ENCODE peak calls at places on chromosomes 5 and 9, in nine cellular contexts. G is ovary; V is COR-L47; J is GM04503; B is CD8-positive, alpha-beta memory T cell; X is tibial nerve; E is HCT116; L is left colon; K is posterior cingulate gyrus. N is an unnamed sample.

GRCh38 chr9:120778758-120779157 is 14.5 kb downstream of the FBXW2 start:
- DNase-seq in G (no peak), V (no peak), J (no peak), B (no peak), X (no peak), E (no peak), L (no peak), K (no peak), N (no peak)

GRCh38 chr5:154298060-154298459 is 107.5 kb downstream of the GALNT10 start:
- DNase-seq in G (no peak), V (no peak), J (no peak), B (no peak), X (no peak), E (no peak), L (no peak), K (no peak), N (no peak)

GRCh38 chr5:14628346-14628745 is 36.2 kb upstream of the OTULIN start:
- DNase-seq in G (peak; percentile 36), V (no peak), J (peak; percentile 5), B (peak; percentile 35), X (no peak), E (no peak), L (no peak), K (no peak), N (no peak)

GRCh38 chr9:130104413-130105193 is 50.9 kb downstream of the GPR107 start:
- DNase-seq in G (no peak), V (no peak), J (no peak), B (no peak), X (no peak), E (no peak), L (no peak), K (no peak), N (no peak)

GRCh38 chr5:157578079-157578780 is 2.7 kb upstream of the ADAM19 start:
- DNase-seq in G (no peak), V (no peak), J (no peak), B (no peak), X (no peak), E (no peak), L (no peak), K (no peak), N (no peak)

GRCh38 chr9:127803507-127804352 is 1.0 kb downstream of the FPGS start:
- DNase-seq in G (no peak), V (no peak), J (peak; percentile 24), B (no peak), X (no peak), E (no peak), L (peak; percentile 66), K (no peak), N (no peak)

GRCh38 chr9:103941104-103941503 is 153.0 kb upstream of the SMC2 start:
- DNase-seq in G (no peak), V (no peak), J (no peak), B (no peak), X (no peak), E (no peak), L (no peak), K (no peak), N (no peak)

GRCh38 chr5:175854231-175855040 is 16.9 kb upstream of the CPLX2 start:
- DNase-seq in G (no peak), V (peak; percentile 89), J (no peak), B (no peak), X (no peak), E (no peak), L (no peak), K (no peak), N (no peak)

GRCh38 chr9:91034521-91034920 is 232.9 kb downstream of the SYK start:
- DNase-seq in G (no peak), V (no peak), J (no peak), B (no peak), X (no peak), E (no peak), L (no peak), K (no peak), N (no peak)

GRCh38 chr5:178115136-178115834 is 2.0 kb downstream of the N4BP3 start:
- DNase-seq in G (no peak), V (no peak), J (no peak), B (peak; percentile 41), X (no peak), E (no peak), L (no peak), K (no peak), N (no peak)

GRCh38 chr5:158084292-158084691 is 225.3 kb upstream of the CLINT1 start:
- DNase-seq in G (no peak), V (no peak), J (no peak), B (no peak), X (no peak), E (no peak), L (no peak), K (no peak), N (no peak)

GRCh38 chr9:74379718-74380117 is 117.4 kb upstream of the RORB start:
- DNase-seq in G (no peak), V (peak; percentile 57), J (no peak), B (no peak), X (no peak), E (peak; percentile 2), L (no peak), K (peak; percentile 23), N (no peak)

GRCh38 chr5:158676642-158677489 is 422.9 kb downstream of the EBF1 start:
- DNase-seq in G (no peak), V (no peak), J (no peak), B (no peak), X (no peak), E (no peak), L (no peak), K (no peak), N (no peak)

GRCh38 chr5:6905423-6905822 is 192.2 kb downstream of the TENT4A start:
- DNase-seq in G (no peak), V (no peak), J (no peak), B (no peak), X (peak; percentile 17), E (no peak), L (no peak), K (no peak), N (no peak)

GRCh38 chr9:130912932-130913598 is 16.5 kb upstream of the QRFP start:
- DNase-seq in G (no peak), V (no peak), J (no peak), B (no peak), X (peak; percentile 31), E (no peak), L (no peak), K (peak; percentile 60), N (no peak)

GRCh38 chr5:177443144-177443983 is 3.2 kb upstream of the PRR7 start:
- DNase-seq in G (no peak), V (no peak), J (no peak), B (no peak), X (no peak), E (no peak), L (no peak), K (no peak), N (peak; percentile 66)

GRCh38 chr9:114276908-114277821 is 45.7 kb upstream of the ORM1 start:
- DNase-seq in G (peak; percentile 30), V (no peak), J (peak; percentile 97), B (no peak), X (peak; percentile 8), E (no peak), L (peak; percentile 14), K (no peak), N (peak; percentile 69)

GRCh38 chr5:66307647-66308257 is 163.7 kb downstream of the SREK1 start:
- DNase-seq in G (no peak), V (peak; percentile 75), J (peak; percentile 27), B (no peak), X (no peak), E (peak; percentile 56), L (no peak), K (no peak), N (no peak)

GRCh38 chr5:109866051-109866450 is 176.3 kb downstream of the MAN2A1 start:
- DNase-seq in G (no peak), V (no peak), J (peak; percentile 25), B (no peak), X (no peak), E (no peak), L (no peak), K (no peak), N (no peak)

GRCh38 chr9:131731237-131731995 is 8.5 kb downstream of the RAPGEF1 start:
- DNase-seq in G (no peak), V (no peak), J (no peak), B (peak; percentile 20), X (no peak), E (no peak), L (no peak), K (no peak), N (no peak)

GRCh38 chr9:135482015-135482754 is 2.6 kb downstream of the PPP1R26 start:
- DNase-seq in G (no peak), V (no peak), J (no peak), B (no peak), X (no peak), E (no peak), L (no peak), K (no peak), N (no peak)

GRCh38 chr9:135070198-135070951 is 17.1 kb upstream of the OLFM1 start:
- DNase-seq in G (no peak), V (peak; percentile 6), J (no peak), B (no peak), X (peak; percentile 8), E (no peak), L (peak; percentile 18), K (no peak), N (peak; percentile 45)

GRCh38 chr5:159156839-159157238 is 52.5 kb downstream of the RNF145 start:
- DNase-seq in G (no peak), V (peak; percentile 59), J (no peak), B (no peak), X (no peak), E (peak; percentile 57), L (no peak), K (no peak), N (no peak)

GRCh38 chr5:122156724-122157325 is 27.5 kb downstream of the ZNF474 start:
- DNase-seq in G (no peak), V (peak; percentile 16), J (no peak), B (no peak), X (no peak), E (peak; percentile 18), L (no peak), K (no peak), N (no peak)

GRCh38 chr9:125816321-125816720 is 69.1 kb downstream of the PBX3 start:
- DNase-seq in G (no peak), V (no peak), J (no peak), B (no peak), X (no peak), E (no peak), L (no peak), K (no peak), N (no peak)

GRCh38 chr5:149959406-149960236 is 937 bp upstream of the SLC26A2 start:
- DNase-seq in G (no peak), V (no peak), J (no peak), B (peak; percentile 3), X (no peak), E (peak; percentile 87), L (no peak), K (no peak), N (no peak)

GRCh38 chr5:40089269-40089668 is 590.4 kb upstream of the PTGER4 start:
- DNase-seq in G (no peak), V (no peak), J (no peak), B (no peak), X (no peak), E (peak; percentile 16), L (no peak), K (no peak), N (no peak)

GRCh38 chr5:171907731-171908343 is 98.6 kb downstream of the FBXW11 start:
- DNase-seq in G (peak; percentile 30), V (peak; percentile 40), J (peak; percentile 16), B (no peak), X (no peak), E (peak; percentile 37), L (no peak), K (no peak), N (no peak)

GRCh38 chr5:34538026-34538672 is 118.0 kb upstream of the RAI14 start:
- DNase-seq in G (no peak), V (no peak), J (no peak), B (no peak), X (no peak), E (no peak), L (no peak), K (no peak), N (no peak)

GRCh38 chr5:68134669-68135313 is 80.8 kb upstream of the PIK3R1 start:
- DNase-seq in G (no peak), V (no peak), J (no peak), B (no peak), X (no peak), E (no peak), L (no peak), K (no peak), N (no peak)

GRCh38 chr5:144798595-144798994 is 627.9 kb downstream of the KCTD16 start:
- DNase-seq in G (no peak), V (no peak), J (no peak), B (no peak), X (no peak), E (no peak), L (no peak), K (no peak), N (no peak)

N was measured in suprapubic skin.